ENCODE peak calls at places on chromosome 18, in five cellular contexts. I is mesenchymal stem cell, X is H1, Y is neuronal stem cell, A is trophoblast cell. J is an unnamed sample.

GRCh38 chr18:45837283-45838070 is 12.0 kb downstream of the SIGLEC15 start:
- DNase-seq in I (peak), A (peak), X (peak), Y (peak), J (peak)

GRCh38 chr18:61322265-61322873 is 10.9 kb upstream of the CDH20 start:
- DNase-seq in A (peak), X (no peak), I (peak), Y (peak), J (peak)

GRCh38 chr18:12321331-12321730 is 13.3 kb downstream of the TUBB6 start:
- DNase-seq in X (no peak), A (no peak), Y (no peak), I (no peak), J (no peak)

GRCh38 chr18:49487711-49488310 is 777 bp upstream of the C18orf32 start:
- DNase-seq in I (peak), X (no peak), Y (no peak), A (no peak), J (peak)

GRCh38 chr18:12426924-12427323 is 19.2 kb downstream of the PRELID3A start:
- DNase-seq in Y (no peak), X (no peak), I (no peak), A (no peak), J (no peak)

GRCh38 chr18:39796413-39796812 is 2158.6 kb upstream of the PIK3C3 start:
- DNase-seq in X (no peak), A (no peak), Y (no peak), I (peak), J (no peak)

GRCh38 chr18:77899972-77900754 is 650.5 kb downstream of the GALR1 start:
- DNase-seq in Y (peak), X (no peak), I (peak), A (peak), J (peak)

GRCh38 chr18:75854174-75854573 is 426.7 kb upstream of the SMIM21 start:
- DNase-seq in X (peak), I (no peak), Y (no peak), A (no peak), J (peak)

GRCh38 chr18:13256444-13257305 is 38.1 kb downstream of the LDLRAD4 start:
- DNase-seq in X (no peak), A (no peak), Y (no peak), I (no peak), J (no peak)

GRCh38 chr18:67715567-67715966 is 199.0 kb upstream of the DSEL start:
- DNase-seq in X (no peak), I (no peak), Y (no peak), A (no peak), J (no peak)

GRCh38 chr18:63264871-63265270 is 54.7 kb downstream of the BCL2 start:
- DNase-seq in X (no peak), Y (no peak), A (no peak), I (no peak), J (no peak)

GRCh38 chr18:49681387-49681786 is 119.5 kb downstream of the LIPG start:
- DNase-seq in X (no peak), I (no peak), Y (no peak), A (no peak), J (no peak)

GRCh38 chr18:80178935-80179818 is 68.1 kb downstream of the PARD6G start:
- DNase-seq in A (no peak), X (no peak), I (no peak), Y (no peak), J (no peak)

GRCh38 chr18:78563110-78563509 is 416.5 kb upstream of the SALL3 start:
- DNase-seq in X (no peak), I (no peak), Y (no peak), A (no peak), J (no peak)

GRCh38 chr18:74976331-74976909 is 232.5 kb downstream of the PTGR3 start:
- DNase-seq in X (no peak), Y (no peak), A (no peak), I (no peak), J (no peak)

GRCh38 chr18:67104700-67105284 is 411.7 kb downstream of the DSEL start:
- DNase-seq in A (peak), Y (peak), X (peak), I (peak), J (peak)

GRCh38 chr18:5073026-5073944 is 123.8 kb downstream of the AKAIN1 start:
- DNase-seq in Y (peak), I (peak), X (no peak), A (peak), J (peak)

GRCh38 chr18:46374850-46375249 is 270.7 kb downstream of the HAUS1 start:
- DNase-seq in A (peak), X (no peak), I (no peak), Y (no peak), J (no peak)

GRCh38 chr18:31657823-31658669 is 26.3 kb downstream of the B4GALT6 start:
- DNase-seq in X (no peak), A (peak), Y (no peak), I (peak), J (no peak)

GRCh38 chr18:79420033-79420745 is 24.5 kb downstream of the NFATC1 start:
- DNase-seq in I (no peak), X (no peak), A (no peak), Y (no peak), J (no peak)

GRCh38 chr18:48913723-48914122 is 37.0 kb downstream of the SMAD7 start:
- DNase-seq in I (no peak), Y (no peak), X (no peak), A (no peak), J (peak)

GRCh38 chr18:845152-845819 is 33.2 kb upstream of the YES1 start:
- DNase-seq in A (no peak), Y (no peak), I (peak), X (no peak), J (no peak)

GRCh38 chr18:79405781-79406575 is 10.2 kb downstream of the NFATC1 start:
- DNase-seq in I (no peak), A (no peak), X (no peak), Y (no peak), J (no peak)

GRCh38 chr18:13253786-13254755 is 35.5 kb downstream of the LDLRAD4 start:
- DNase-seq in Y (no peak), X (no peak), A (no peak), I (no peak), J (no peak)

GRCh38 chr18:75133721-75134645 is 75.0 kb downstream of the PTGR3 start:
- DNase-seq in A (no peak), Y (no peak), I (no peak), X (no peak), J (no peak)

GRCh38 chr18:14747513-14748474 is at the start of gene ANKRD30B:
- DNase-seq in I (no peak), Y (no peak), X (no peak), A (no peak), J (peak)

GRCh38 chr18:59874166-59874565 is 25.6 kb upstream of the PMAIP1 start:
- DNase-seq in X (no peak), Y (no peak), I (peak), A (peak), J (no peak)

GRCh38 chr18:58694720-58695468 is 23.6 kb downstream of the MALT1 start:
- DNase-seq in X (no peak), A (no peak), I (no peak), Y (no peak), J (no peak)

GRCh38 chr18:58694221-58694620 is 23.0 kb downstream of the MALT1 start:
- DNase-seq in A (no peak), I (no peak), X (no peak), Y (no peak), J (no peak)

GRCh38 chr18:58695772-58696171 is 24.5 kb downstream of the MALT1 start:
- DNase-seq in Y (no peak), A (no peak), I (no peak), X (no peak), J (no peak)

GRCh38 chr18:58699551-58699950 is 28.3 kb downstream of the MALT1 start:
- DNase-seq in I (no peak), X (no peak), Y (no peak), A (no peak), J (no peak)

GRCh38 chr18:58697131-58697530 is 25.9 kb downstream of the MALT1 start:
- DNase-seq in X (no peak), A (peak), I (no peak), Y (no peak), J (no peak)
- H2BK120ac ChIP-seq in X (no peak), A (no peak), I (no peak), Y (no peak), J (no peak)

DNA sequence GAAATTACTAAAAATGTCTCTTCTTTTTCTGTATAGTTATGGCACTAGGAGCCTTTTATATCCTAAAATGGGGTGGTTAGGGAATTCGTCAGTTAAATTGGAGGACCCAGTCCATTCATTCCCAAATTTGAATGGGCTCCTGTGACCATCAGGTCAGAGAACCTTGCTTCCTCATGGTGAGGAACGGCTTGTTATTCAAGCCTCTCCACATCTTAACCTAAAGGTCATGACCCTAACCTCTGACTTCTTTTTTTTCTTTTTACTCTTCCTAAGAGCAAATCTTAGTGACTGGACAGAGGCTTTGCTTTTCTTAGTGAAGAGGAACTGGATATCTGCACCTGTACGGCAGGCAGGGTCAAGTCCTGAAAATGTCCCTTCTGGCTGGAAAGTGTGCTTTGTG is 53.1 kb downstream of the GREB1L start:
- DNase-seq in X (no peak), Y (peak), I (no peak), A (no peak), J (no peak)
- H2BK12ac ChIP-seq in X (no peak), Y (no peak), I (no peak), A (no peak), J (no peak)

GRCh38 chr18:11043694-11044093 is 105.7 kb downstream of the PIEZO2 start:
- DNase-seq in I (no peak), X (no peak), A (no peak), Y (no peak), J (no peak)

GRCh38 chr18:11042247-11042646 is 107.1 kb downstream of the PIEZO2 start:
- DNase-seq in X (no peak), I (peak), A (no peak), Y (no peak), J (no peak)

GRCh38 chr18:11040359-11040758 is 109.0 kb downstream of the PIEZO2 start:
- DNase-seq in X (no peak), Y (no peak), I (no peak), A (no peak), J (no peak)

GRCh38 chr18:11037841-11038240 is 111.5 kb downstream of the PIEZO2 start:
- DNase-seq in I (no peak), X (no peak), Y (no peak), A (no peak), J (no peak)

GRCh38 chr18:11040823-11041712 is 108.3 kb downstream of the PIEZO2 start:
- DNase-seq in X (no peak), I (peak), A (peak), Y (peak), J (peak)
- H2BK120ac ChIP-seq in X (no peak), I (peak), A (no peak), Y (no peak), J (no peak)

GRCh38 chr18:35497006-35497333 is 790 bp downstream of the INO80C start:
- DNase-seq in X (no peak), I (peak), Y (no peak), A (peak), J (no peak)

GRCh38 chr18:35495821-35496368 is 1.9 kb downstream of the INO80C start:
- DNase-seq in A (no peak), Y (no peak), X (no peak), I (peak), J (no peak)

GRCh38 chr18:35494281-35494825 is 3.4 kb downstream of the INO80C start:
- DNase-seq in A (no peak), X (no peak), Y (no peak), I (no peak), J (no peak)

GRCh38 chr18:35500113-35500512 is 2.4 kb upstream of the INO80C start:
- DNase-seq in X (no peak), I (no peak), Y (no peak), A (no peak), J (no peak)

DNA sequence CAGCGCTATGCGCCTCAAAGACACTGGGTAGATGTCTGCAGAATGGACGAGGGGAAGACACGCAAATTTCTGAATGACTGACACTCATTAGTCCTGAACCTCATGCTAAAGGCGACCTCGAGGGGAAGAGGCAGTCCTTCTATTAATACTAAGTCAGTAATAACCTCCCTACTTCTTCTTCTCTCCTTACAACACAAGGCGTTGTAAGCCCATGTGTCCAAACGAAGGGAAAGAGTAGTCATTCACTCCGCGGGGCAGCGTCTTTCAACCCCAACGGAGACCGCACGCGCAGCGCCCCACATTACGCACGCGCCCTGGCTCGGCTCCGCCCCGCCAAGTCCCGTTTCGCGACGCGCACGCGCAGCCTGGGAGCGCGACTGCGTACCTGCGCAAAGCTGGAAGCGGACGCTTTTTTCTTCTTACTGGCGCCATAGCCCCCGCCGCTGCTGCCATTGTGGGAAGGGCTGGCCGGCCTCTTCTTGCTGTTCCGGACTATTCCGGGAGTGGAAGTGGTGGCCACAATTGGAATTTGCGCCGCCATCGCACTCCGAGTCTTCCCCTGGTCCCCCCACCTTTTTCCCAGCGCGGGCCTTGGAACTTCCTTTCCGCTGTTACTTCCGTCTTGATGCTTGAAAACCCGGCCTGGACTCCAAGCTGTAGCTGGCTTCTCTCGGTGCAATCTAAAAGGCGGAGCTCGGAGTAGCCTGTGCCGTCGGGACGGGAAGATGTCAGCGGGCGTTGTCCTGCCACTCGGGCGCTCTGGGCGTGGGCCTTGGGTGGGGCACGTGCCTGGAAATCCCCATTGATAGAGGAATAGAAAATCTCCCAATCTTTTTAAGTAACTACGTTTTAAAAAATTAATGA is at the start of gene INO80C:
- DNase-seq in A (peak), Y (peak), X (peak), I (peak), J (peak)
- H2BK12ac ChIP-seq in A (no peak), Y (no peak), X (no peak), I (peak), J (no peak)

DNA sequence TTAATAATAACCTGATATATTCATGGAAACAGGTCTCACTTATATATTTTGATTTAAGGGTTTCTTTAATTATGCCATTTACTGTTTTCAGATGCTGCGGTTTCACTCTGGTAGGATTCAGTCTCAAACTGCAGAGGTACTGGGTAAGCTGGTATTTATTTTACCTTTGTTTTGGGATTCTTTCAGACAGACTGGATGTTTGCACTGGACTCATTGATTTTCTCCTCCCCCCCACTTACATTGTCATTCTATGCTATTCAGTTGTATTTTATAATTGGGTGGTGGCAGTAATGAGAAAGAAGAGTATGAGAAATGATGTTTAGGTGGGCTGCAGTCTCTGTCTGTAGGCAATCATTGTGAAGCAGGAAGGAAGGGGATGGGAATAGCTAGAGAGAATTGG is 155.6 kb downstream of the AQP4 start:
- DNase-seq in A (no peak), I (no peak), Y (no peak), X (no peak), J (no peak)
- H2BK120ac ChIP-seq in A (no peak), I (no peak), Y (no peak), X (no peak), J (no peak)

GRCh38 chr18:23237524-23238151 is 102.4 kb downstream of the CABLES1 start:
- DNase-seq in Y (no peak), I (peak), X (no peak), A (peak), J (peak)

GRCh38 chr18:23238152-23238531 is 102.9 kb downstream of the CABLES1 start:
- DNase-seq in A (peak), Y (no peak), X (no peak), I (peak), J (no peak)

GRCh38 chr18:23235336-23235735 is 100.1 kb downstream of the CABLES1 start:
- DNase-seq in A (no peak), I (no peak), Y (no peak), X (no peak), J (no peak)

GRCh38 chr18:23235860-23236259 is 100.6 kb downstream of the CABLES1 start:
- DNase-seq in X (no peak), Y (no peak), A (no peak), I (no peak), J (peak)

GRCh38 chr18:23236876-23237468 is 101.7 kb downstream of the CABLES1 start:
- DNase-seq in I (no peak), Y (no peak), A (peak), X (no peak), J (no peak)
- H2BK12ac ChIP-seq in I (no peak), Y (no peak), A (no peak), X (no peak), J (no peak)

DNA sequence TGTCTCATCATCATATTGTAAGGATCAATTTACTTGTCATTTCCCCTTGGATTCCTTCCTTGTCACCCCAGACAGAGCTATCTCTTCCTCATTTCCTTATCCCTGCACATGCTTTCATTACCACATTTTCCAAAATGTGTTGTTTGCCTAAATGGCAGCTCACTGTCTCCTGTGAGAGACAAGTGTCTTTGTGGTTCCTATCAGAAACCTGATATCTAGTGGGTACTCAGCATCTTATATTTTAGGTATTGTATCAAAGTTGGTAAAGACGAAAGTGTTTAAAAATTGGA is 896.0 kb upstream of the PIK3C3 start:
- DNase-seq in Y (no peak), X (no peak), I (no peak), A (no peak), J (no peak)
- H2BK120ac ChIP-seq in Y (no peak), X (no peak), I (no peak), A (no peak), J (no peak)

GRCh38 chr18:55401638-55402191 is 186.3 kb downstream of the TCF4 start:
- DNase-seq in X (no peak), I (peak), Y (peak), A (peak), J (peak)

GRCh38 chr18:55401275-55401620 is 186.7 kb downstream of the TCF4 start:
- DNase-seq in I (peak), X (no peak), Y (no peak), A (no peak), J (no peak)

GRCh38 chr18:55398858-55399257 is 189.1 kb downstream of the TCF4 start:
- DNase-seq in Y (no peak), I (no peak), X (no peak), A (no peak), J (no peak)

GRCh38 chr18:55402731-55403405 is 185.1 kb downstream of the TCF4 start:
- DNase-seq in Y (no peak), I (peak), A (no peak), X (no peak), J (no peak)

DNA sequence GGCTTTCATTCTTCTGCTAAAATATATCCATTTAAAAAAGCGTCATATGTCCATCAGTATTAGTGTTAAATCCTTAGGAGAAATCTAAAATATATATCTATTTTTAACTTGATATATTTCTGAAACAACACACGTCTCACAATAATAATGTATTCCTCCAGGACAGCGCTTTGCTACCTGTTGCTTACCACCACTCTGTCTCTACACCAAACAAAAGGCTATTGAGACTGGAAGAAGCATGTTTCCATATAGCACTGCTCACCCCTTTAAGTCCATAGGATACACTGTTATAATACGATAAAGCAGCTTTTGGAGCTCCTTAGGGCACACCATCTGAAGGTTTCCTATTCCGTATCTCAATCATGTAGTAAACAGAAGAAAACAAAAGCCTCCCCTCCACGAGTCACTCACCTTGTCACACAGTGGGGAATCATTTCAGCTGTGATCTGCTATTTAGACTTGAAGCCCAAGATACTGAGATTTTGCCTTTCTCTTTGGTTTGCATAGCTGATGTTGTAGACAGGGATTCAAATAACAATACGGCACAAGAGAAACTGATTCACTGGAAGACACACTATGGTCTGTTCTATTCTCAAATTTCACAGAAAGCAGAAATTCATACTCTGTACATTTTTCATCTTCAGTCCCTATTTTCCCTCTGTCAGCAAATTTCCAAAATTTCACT is 187.3 kb downstream of the TCF4 start:
- DNase-seq in Y (no peak), I (peak), X (no peak), A (no peak), J (no peak)
- H2BK12ac ChIP-seq in Y (no peak), I (no peak), X (no peak), A (no peak), J (no peak)